ENCODE peak calls at places on chromosomes 16 and 17, in seven cellular contexts. X is posterior cingulate gyrus; I is NCI-H1048; Z is stimulated activated CD8-positive, alpha-beta memory T cell treated with anti-CD3 and anti-CD28 coated beads, Interleukin-7, amount 100 ng/mL, for 1 hour; C is SK-MEL-5; N is germinal center; H is H7. G is an unnamed sample.
A peak's percentile ranks its signal among the peaks of the same experiment; 100 is the strongest.

GRCh38 chr17:41082565-41083136 is 1.3 kb upstream of the KRTAP4-7 start:
- DNase-seq in X (no peak), I (no peak), Z (no peak), C (peak; percentile 93), N (no peak), H (no peak), G (no peak)

GRCh38 chr17:29617481-29618271 is 5.0 kb downstream of the CORO6 start:
- DNase-seq in X (peak; percentile 72), I (peak; percentile 34), Z (peak; percentile 76), C (peak; percentile 66), N (peak; percentile 86), H (peak; percentile 94), G (no peak)

GRCh38 chr16:85497622-85498314 is 115.4 kb upstream of the GSE1 start:
- DNase-seq in X (no peak), I (no peak), Z (no peak), C (no peak), N (no peak), H (no peak), G (no peak)

GRCh38 chr17:76841776-76842405 is 26.3 kb upstream of the MGAT5B start:
- DNase-seq in X (no peak), I (no peak), Z (no peak), C (no peak), N (no peak), H (peak; percentile 87), G (peak; percentile 20)

GRCh38 chr16:83992624-83993023 is 24.6 kb downstream of the NECAB2 start:
- DNase-seq in X (no peak), I (no peak), Z (no peak), C (peak; percentile 28), N (no peak), H (no peak), G (no peak)

GRCh38 chr17:13544292-13544691 is 57.4 kb downstream of the HS3ST3A1 start:
- DNase-seq in X (peak; percentile 52), I (no peak), Z (no peak), C (no peak), N (no peak), H (no peak), G (no peak)

GRCh38 chr16:11162571-11163268 is 93.3 kb downstream of the SOCS1 start:
- DNase-seq in X (no peak), I (no peak), Z (no peak), C (no peak), N (no peak), H (no peak), G (no peak)

GRCh38 chr16:58428621-58429557 is 36.6 kb downstream of the GINS3 start:
- DNase-seq in X (no peak), I (no peak), Z (no peak), C (no peak), N (no peak), H (no peak), G (no peak)

GRCh38 chr17:15651001-15651582 is 31.6 kb upstream of the FBXW10B start:
- DNase-seq in X (peak; percentile 10), I (no peak), Z (no peak), C (no peak), N (no peak), H (no peak), G (no peak)

GRCh38 chr17:62888148-62888547 is 77.9 kb upstream of the TANC2 start:
- DNase-seq in X (no peak), I (no peak), Z (no peak), C (no peak), N (no peak), H (no peak), G (no peak)

GRCh38 chr17:58487589-58488427 is at the start of gene HSF5:
- DNase-seq in X (no peak), I (no peak), Z (peak; percentile 46), C (no peak), N (peak; percentile 80), H (peak; percentile 57), G (no peak)

GRCh38 chr16:74025-74424 is 1.6 kb upstream of the RHBDF1 start:
- DNase-seq in X (no peak), I (no peak), Z (no peak), C (no peak), N (no peak), H (no peak), G (no peak)

G was measured in neuronal stem cell.